ENCODE peak calls at places on chromosomes 5 and 9, in eight cellular contexts. K is CD8-positive, alpha-beta T cell; I is mucosa of descending colon; D is HFF-Myc; T is lower leg skin; L is neural progenitor cell; A is heart right ventricle; Y is colonic mucosa. Q is an unnamed sample.

GRCh38 chr5:62473209-62473608 is 60.6 kb downstream of the IPO11 start:
- DNase-seq in K (no peak), I (no peak), D (no peak), T (no peak), L (no peak), A (no peak), Y (no peak), Q (no peak)

GRCh38 chr5:66339896-66340295 is 195.8 kb downstream of the SREK1 start:
- DNase-seq in K (no peak), I (no peak), D (no peak), T (peak; percentile 25), L (no peak), A (no peak), Y (no peak), Q (no peak)

GRCh38 chr5:135140805-135141204 is 106.8 kb upstream of the PITX1 start:
- DNase-seq in K (no peak), I (peak; percentile 55), D (no peak), T (peak; percentile 38), L (no peak), A (peak; percentile 23), Y (peak; percentile 41), Q (no peak)

GRCh38 chr5:98775962-98776687 is 2.7 kb downstream of the RGMB start:
- DNase-seq in K (no peak), I (no peak), D (no peak), T (no peak), L (no peak), A (no peak), Y (no peak), Q (no peak)

GRCh38 chr5:98769256-98770157 is 4.0 kb upstream of the RGMB start:
- DNase-seq in K (no peak), I (peak; percentile 71), D (no peak), T (no peak), L (peak; percentile 77), A (peak; percentile 40), Y (peak; percentile 68), Q (no peak)

GRCh38 chr5:91076138-91076537 is 307.0 kb downstream of the ARRDC3 start:
- DNase-seq in K (no peak), I (no peak), D (no peak), T (no peak), L (no peak), A (no peak), Y (no peak), Q (no peak)

GRCh38 chr5:38468202-38468656 is 88.2 kb downstream of the LIFR start:
- DNase-seq in K (no peak), I (no peak), D (peak; percentile 48), T (no peak), L (no peak), A (no peak), Y (no peak), Q (peak; percentile 80)

GRCh38 chr5:59380350-59380951 is 513.1 kb downstream of the PDE4D start:
- DNase-seq in K (no peak), I (no peak), D (peak; percentile 92), T (no peak), L (peak; percentile 46), A (no peak), Y (no peak), Q (peak; percentile 44)

GRCh38 chr9:123614503-123615258 is 258.7 kb downstream of the CRB2 start:
- DNase-seq in K (no peak), I (no peak), D (no peak), T (no peak), L (no peak), A (no peak), Y (no peak), Q (no peak)

GRCh38 chr5:150153957-150154617 is 1.6 kb downstream of the PDGFRB start:
- DNase-seq in K (no peak), I (no peak), D (no peak), T (no peak), L (peak; percentile 48), A (peak; percentile 1), Y (no peak), Q (peak; percentile 86)

GRCh38 chr5:161988069-161988468 is 79.5 kb upstream of the GABRG2 start:
- DNase-seq in K (no peak), I (no peak), D (no peak), T (no peak), L (no peak), A (no peak), Y (no peak), Q (no peak)

GRCh38 chr9:4674783-4675182 is 4.6 kb upstream of the CDC37L1 start:
- DNase-seq in K (no peak), I (no peak), D (peak; percentile 94), T (no peak), L (no peak), A (no peak), Y (no peak), Q (no peak)

GRCh38 chr5:136145030-136145429 is 12.4 kb downstream of the SMAD5 start:
- DNase-seq in K (no peak), I (no peak), D (no peak), T (no peak), L (no peak), A (no peak), Y (no peak), Q (no peak)

GRCh38 chr9:20580673-20581072 is 41.6 kb downstream of the MLLT3 start:
- DNase-seq in K (no peak), I (no peak), D (no peak), T (no peak), L (no peak), A (no peak), Y (no peak), Q (no peak)

GRCh38 chr5:68759593-68759992 is 334.2 kb upstream of the SLC30A5 start:
- DNase-seq in K (no peak), I (no peak), D (no peak), T (no peak), L (no peak), A (no peak), Y (no peak), Q (no peak)

GRCh38 chr9:89387970-89388867 is 69.9 kb downstream of the SECISBP2 start:
- DNase-seq in K (no peak), I (no peak), D (no peak), T (peak; percentile 83), L (no peak), A (peak; percentile 34), Y (peak; percentile 36), Q (no peak)

DNA sequence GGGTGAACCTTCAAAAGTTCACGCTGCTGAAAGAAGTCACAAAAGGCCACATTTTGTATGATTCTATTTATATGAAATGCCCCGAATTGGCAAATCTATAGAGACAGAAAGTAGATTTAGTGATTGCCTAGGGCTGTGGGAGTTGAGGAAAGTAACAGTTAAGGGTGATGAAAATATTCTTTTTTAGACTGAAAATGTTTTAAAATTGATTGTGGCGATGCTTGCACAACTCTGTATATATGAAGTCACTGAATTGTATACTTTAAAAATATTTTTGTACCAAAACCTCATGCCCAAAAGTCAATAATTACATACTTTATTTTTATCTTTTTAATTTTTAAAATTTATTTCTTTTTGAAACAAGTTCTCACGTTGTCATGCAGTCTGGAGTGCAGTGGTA is 30.3 kb downstream of the HSPA4 start:
- DNase-seq in K (no peak), I (no peak), D (no peak), T (no peak), L (no peak), A (no peak), Y (no peak), Q (no peak)
- TF ChIP-seq CTCF in K (no peak), I (no peak), D (no peak), T (no peak), L (no peak), A (no peak), Y (no peak), Q (no peak)

DNA sequence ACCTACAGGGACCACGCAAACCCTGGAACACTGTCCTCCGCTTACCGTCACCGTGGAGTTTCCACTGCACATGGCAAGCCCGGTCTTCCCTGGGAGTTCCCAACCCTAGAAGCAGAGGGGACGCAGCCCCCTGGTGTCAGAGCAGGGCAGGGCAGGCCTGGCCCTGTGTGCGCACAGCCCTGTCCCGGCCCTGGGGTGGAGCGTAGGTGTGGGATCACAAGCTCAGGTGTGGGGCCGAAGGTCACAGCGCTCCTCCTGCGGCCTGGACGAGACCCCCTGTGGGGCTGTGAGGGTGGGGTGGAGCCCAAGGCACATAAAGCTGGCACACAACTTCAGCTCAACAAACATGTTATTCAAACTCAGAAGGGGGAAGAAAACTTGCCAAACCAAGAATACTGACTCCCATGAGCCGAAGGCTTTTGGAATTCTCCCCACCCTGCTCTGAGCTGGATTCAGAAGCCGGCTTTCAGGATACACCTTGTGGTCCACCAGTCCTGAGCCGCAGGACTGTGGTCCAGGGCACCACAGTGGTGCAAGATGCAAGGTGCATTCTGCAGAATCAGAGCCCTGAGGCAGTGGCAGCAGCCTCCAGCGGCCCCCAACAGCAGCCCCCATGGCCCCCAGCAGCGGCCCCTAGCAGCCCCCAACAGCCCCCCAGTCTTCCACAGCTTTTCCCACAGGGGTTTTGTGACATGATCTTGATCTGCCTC is 11.8 kb upstream of the EXOC3 start:
- DNase-seq in K (no peak), I (peak; percentile 83), D (no peak), T (no peak), L (peak; percentile 80), A (peak; percentile 46), Y (peak; percentile 51), Q (no peak)
- H3K4me3 ChIP-seq in K (no peak overlapping the region), I (no peak overlapping the region), D (no peak overlapping the region), T (no peak overlapping the region), L (no peak overlapping the region), A (no peak overlapping the region), Y (no peak overlapping the region), Q (no peak overlapping the region)

GRCh38 chr9:126293522-126293889 is 33.1 kb upstream of the MVB12B start:
- DNase-seq in K (no peak), I (no peak), D (no peak), T (no peak), L (peak; percentile 32), A (no peak), Y (no peak), Q (no peak)
- TF ChIP-seq CTCF in K (no peak), I (no peak), D (peak; percentile 50), T (no peak), L (peak; percentile 43), A (no peak), Y (no peak), Q (peak; percentile 51)

DNA sequence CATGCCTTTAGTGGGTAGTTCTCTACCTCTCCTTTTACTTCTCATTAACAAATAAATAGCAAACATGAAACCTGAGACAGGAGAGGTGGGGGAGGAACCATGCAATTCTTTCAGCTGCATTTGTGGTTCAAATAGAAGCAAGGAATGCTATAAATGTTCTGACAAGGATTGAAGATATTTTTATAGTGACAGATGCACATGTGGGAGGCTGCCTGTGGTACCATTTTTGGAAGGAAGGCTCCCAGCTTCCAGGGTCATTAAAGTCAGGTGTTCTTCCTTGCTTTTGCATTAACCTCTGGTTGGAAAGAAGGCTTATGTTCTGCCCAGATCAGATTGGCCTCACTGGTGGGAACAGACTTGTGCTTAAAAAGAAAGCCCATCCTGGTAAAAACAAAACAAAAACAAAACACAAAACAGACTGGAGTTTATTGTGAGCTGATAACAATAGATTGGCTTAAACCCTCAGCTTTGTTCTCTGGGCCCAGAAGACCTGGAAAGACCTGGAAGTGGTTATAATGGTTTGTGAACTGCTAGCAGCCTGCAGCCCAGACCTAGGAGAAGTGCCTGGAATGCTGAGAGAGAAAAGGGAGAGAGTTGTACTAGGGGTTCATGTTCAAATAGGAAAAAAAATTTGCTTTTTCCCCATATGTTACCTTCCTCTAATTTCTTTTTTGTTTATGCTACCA is 396.7 kb downstream of the DMAC1 start:
- DNase-seq in K (no peak), I (no peak), D (peak; percentile 63), T (no peak), L (peak; percentile 15), A (no peak), Y (no peak), Q (no peak)
- H3K4me3 ChIP-seq in K (no peak overlapping the region), I (no peak overlapping the region), D (no peak overlapping the region), T (no peak overlapping the region), L (no peak overlapping the region), A (no peak overlapping the region), Y (no peak overlapping the region), Q (no peak overlapping the region)

GRCh38 chr5:141196363-141196762 is 3.1 kb upstream of the PCDHB11 start:
- DNase-seq in K (no peak), I (no peak), D (no peak), T (no peak), L (no peak), A (no peak), Y (no peak), Q (no peak)

GRCh38 chr5:141199359-141200235 is at the start of gene PCDHB11:
- DNase-seq in K (no peak), I (no peak), D (no peak), T (no peak), L (peak; percentile 53), A (no peak), Y (no peak), Q (no peak)
- TF ChIP-seq CTCF in K (no peak), I (no peak), D (no peak), T (no peak), L (peak; percentile 59), A (peak; percentile 18), Y (no peak), Q (no peak)

Q was measured in retinal pigment epithelial cell.